ENCODE peak calls at places on chromosomes 7 and 10, in four cellular contexts. M, I, H and P are unnamed samples.

GRCh38 chr10:78861456-78862327 is 207.1 kb upstream of the ZMIZ1 start:
- DNase-seq in I (no peak), H (no peak), M (no peak), P (no peak)

GRCh38 chr7:12064716-12065115 is 146.4 kb upstream of the TMEM106B start:
- DNase-seq in I (no peak), M (no peak), H (no peak), P (no peak)

GRCh38 chr10:11533328-11533781 is 78.1 kb downstream of the USP6NL start:
- DNase-seq in H (no peak), I (peak), M (no peak), P (no peak)

GRCh38 chr7:88480901-88481300 is 174.2 kb upstream of the STEAP4 start:
- DNase-seq in M (no peak), I (no peak), H (no peak), P (no peak)

GRCh38 chr7:3955751-3956696 is 655.0 kb downstream of the SDK1 start:
- DNase-seq in M (no peak), I (no peak), H (peak), P (no peak)

GRCh38 chr10:99924856-99925255 is 84.9 kb downstream of the DNMBP start:
- DNase-seq in M (no peak), H (no peak), I (no peak), P (no peak)

GRCh38 chr10:95321554-95322301 is 30.9 kb upstream of the PDLIM1 start:
- DNase-seq in H (no peak), I (no peak), M (no peak), P (no peak)

GRCh38 chr7:140672382-140673062 is at the start of gene ADCK2:
- DNase-seq in I (peak), M (no peak), H (no peak), P (no peak)

GRCh38 chr10:99555371-99556224 is 22.9 kb downstream of the NKX2-3 start:
- DNase-seq in M (no peak), H (peak), I (no peak), P (no peak)

GRCh38 chr10:96984512-96985225 is 152.6 kb downstream of the LCOR start:
- DNase-seq in M (no peak), H (no peak), I (no peak), P (no peak)

GRCh38 chr10:110843796-110844616 is 27.7 kb upstream of the PDCD4 start:
- DNase-seq in H (no peak), M (no peak), I (no peak), P (no peak)
- H2AFZ ChIP-seq in H (no peak), M (peak), I (no peak), P (no peak)

DNA sequence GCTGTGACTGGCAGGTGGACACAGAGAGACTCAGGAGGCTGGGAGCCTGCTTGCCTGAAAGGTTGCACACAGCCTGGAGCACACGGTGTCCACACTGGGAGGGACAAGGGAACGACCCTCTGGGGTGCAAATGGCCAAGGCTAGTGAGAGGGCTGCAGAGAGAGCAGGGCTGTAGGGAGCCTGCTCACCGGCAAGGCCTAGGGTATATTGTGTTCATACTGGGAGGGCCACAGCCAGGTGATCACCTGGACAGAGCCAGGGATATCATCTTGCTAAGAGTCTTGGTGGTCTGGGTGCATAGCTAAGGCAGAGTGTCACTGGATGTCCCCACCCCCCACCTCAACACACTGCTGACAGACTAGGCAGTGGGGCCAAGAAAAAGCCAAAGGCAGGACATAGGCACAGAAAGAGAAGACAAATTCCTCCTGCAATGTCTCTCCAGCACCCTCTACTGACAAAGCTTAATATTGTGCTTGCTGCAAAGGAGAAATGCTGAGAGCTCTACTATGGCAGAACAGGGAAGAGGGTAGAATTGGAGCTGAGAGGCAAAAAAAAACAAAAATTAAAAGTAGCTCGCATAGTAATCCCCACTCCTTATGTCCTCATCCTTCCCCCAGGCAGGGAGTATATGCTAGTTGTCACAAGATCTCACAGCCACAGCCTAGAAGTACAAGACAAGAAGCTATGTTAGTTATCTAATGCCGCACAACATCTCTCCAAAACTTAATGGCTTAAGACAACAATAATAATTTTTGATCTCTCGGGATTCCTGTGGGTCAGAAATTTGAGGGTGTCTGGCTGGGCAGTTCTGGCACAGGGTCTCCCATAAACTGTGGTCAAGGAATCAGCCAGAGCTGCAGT is 40.0 kb downstream of the CPVL start:
- DNase-seq in H (no peak), M (peak), I (peak), P (peak)
- TF ChIP-seq EGR1 in H (no peak), M (no peak), I (no peak), P (no peak)

DNA sequence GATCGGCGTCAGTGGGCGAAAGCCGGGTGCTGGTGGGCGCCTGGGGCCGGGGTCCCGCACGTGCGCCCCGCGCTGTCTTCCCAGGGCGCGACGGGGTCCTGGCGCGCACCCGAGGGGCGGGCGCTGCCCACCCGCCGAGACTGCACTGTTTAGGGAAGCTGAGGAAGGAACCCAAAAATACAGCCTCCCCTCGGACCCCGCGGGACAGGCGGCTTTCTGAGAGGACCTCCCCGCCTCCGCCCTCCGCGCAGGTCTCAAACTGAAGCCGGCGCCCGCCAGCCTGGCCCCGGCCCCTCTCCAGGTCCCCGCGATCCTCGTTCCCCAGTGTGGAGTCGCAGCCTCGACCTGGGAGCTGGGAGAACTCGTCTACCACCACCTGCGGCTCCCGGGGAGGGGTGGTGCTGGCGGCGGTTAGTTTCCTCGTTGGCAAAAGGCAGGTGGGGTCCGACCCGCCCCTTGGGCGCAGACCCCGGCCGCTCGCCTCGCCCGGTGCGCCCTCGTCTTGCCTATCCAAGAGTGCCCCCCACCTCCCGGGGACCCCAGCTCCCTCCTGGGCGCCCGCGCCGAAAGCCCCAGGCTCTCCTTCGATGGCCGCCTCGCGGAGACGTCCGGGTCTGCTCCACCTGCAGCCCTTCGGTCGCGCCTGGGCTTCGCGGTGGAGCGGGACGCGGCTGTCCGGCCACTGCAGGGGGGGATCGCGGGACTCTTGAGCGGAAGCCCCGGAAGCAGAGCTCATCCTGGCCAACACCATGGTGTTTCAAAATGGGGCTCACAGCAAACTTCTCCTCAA is 1.1 kb downstream of the EGFR start:
- DNase-seq in M (no peak), H (no peak), I (no peak), P (no peak)
- H2AFZ ChIP-seq in M (no peak), H (no peak), I (no peak), P (no peak)

GRCh38 chr7:5428470-5429252 is 5.0 kb upstream of the TNRC18 start:
- DNase-seq in M (no peak), I (peak), H (no peak), P (no peak)
- TF ChIP-seq EGR1 in M (no peak), I (no peak), H (no peak), P (no peak)

GRCh38 chr7:55119571-55119970 is 100.8 kb downstream of the EGFR start:
- DNase-seq in I (no peak), M (no peak), H (no peak), P (no peak)

GRCh38 chr7:55120074-55120473 is 101.3 kb downstream of the EGFR start:
- DNase-seq in H (no peak), M (no peak), I (no peak), P (no peak)

GRCh38 chr7:55121249-55121648 is 102.4 kb downstream of the EGFR start:
- DNase-seq in H (no peak), M (no peak), I (no peak), P (no peak)

GRCh38 chr7:55120501-55121198 is 101.8 kb downstream of the EGFR start:
- DNase-seq in H (no peak), M (no peak), I (peak), P (no peak)

DNA sequence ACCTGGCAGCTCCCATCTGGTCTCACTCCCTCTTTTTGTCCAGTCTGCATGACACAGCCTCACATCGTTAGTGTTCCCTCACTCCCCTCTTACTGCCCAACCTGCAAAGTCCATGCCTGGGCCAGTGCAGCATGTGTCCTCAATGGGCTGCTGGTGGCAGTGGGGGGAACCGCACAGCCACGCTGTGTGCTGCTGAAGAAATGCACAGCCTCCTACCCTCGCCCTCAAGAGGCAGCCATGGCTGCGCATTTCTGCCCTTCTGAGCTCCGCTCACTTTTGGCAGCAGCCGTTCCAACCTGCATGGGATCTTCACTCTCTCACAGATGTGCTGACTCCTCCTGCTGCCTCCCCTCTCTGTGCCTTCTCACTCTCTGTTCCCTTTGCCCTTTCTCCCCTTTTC is 103.4 kb downstream of the EGFR start:
- DNase-seq in I (no peak), M (no peak), H (no peak), P (no peak)
- H2AFZ ChIP-seq in I (no peak), M (no peak), H (no peak), P (no peak)

DNA sequence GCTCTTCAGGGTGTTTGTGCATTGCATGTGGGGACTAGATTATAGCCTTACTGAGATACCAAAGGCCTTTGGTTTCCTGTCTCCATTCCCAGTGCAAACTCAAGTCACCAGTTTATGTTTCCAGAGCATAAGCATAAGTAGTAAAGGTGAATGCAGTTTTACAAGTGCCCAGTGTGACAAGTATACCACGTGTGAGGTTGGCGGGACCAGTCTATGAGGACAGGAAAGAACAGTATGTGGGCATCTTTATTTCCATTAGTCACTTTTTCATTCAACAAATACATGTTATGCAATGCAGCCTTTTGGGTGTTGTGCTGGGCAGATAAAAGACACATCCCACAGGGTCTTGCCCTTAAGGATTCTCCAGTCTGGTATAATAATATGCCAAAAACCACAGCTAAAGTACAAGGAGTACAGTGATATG is 146.5 kb downstream of the ARID5B start:
- DNase-seq in H (no peak), I (no peak), M (no peak), P (no peak)
- TF ChIP-seq EGR1 in H (no peak), I (no peak), M (no peak), P (no peak)